ENCODE peak calls at places on chromosomes 11 and 22, in four cellular contexts. C, E, B and H are unnamed samples.

GRCh38 chr22:32684822-32685187 is 116.7 kb upstream of the TIMP3 start:
- DNase-seq in B (no peak), C (peak), E (no peak), H (no peak)

GRCh38 chr11:57303990-57304579 is 20.7 kb downstream of the TNKS1BP1 start:
- DNase-seq in B (no peak), E (no peak), C (no peak), H (no peak)

GRCh38 chr11:79285756-79286155 is 155.1 kb downstream of the TENM4 start:
- DNase-seq in B (no peak), C (no peak), E (no peak), H (no peak)

GRCh38 chr22:24104307-24105017 is 76.8 kb upstream of the SUSD2 start:
- DNase-seq in E (no peak), B (no peak), C (no peak), H (no peak)

GRCh38 chr11:66329165-66329673 is 7.0 kb downstream of the RIN1 start:
- DNase-seq in C (no peak), E (no peak), B (no peak), H (no peak)

GRCh38 chr11:87368876-87369480 is 331.2 kb downstream of the TMEM135 start:
- DNase-seq in B (peak), C (no peak), E (peak), H (no peak)

GRCh38 chr11:121578216-121579063 is 125.7 kb upstream of the SORL1-AS1 start:
- DNase-seq in E (no peak), B (no peak), C (peak), H (no peak)

GRCh38 chr22:29617922-29618629 is 14.6 kb downstream of the NF2 start:
- DNase-seq in C (peak), B (no peak), E (no peak), H (no peak)

DNA sequence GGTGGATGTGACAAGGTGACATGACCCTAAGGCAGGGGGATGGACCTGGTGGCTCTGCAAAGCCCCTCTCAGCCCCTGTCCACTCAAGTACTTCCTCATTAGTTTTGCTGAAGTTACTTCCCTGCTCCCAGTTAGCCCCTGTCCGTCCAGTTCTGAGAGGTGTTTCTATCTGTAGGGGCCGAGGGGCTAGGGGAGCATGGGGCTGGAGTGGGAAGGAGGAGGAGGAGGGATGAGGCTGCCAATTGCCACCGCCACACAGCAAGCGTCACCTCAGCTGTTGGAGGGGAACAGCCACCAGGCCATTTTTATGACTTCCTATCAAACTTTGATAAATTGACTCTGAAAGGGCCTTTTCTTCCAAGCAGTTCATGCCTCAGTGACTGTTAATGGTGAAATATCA is 136.8 kb downstream of the ST3GAL4 start:
- DNase-seq in B (no peak), C (no peak), E (no peak), H (no peak)
- H2BK5ac ChIP-seq in B (no peak), C (no peak), E (no peak), H (no peak)

GRCh38 chr11:117819096-117820040 is 5.2 kb downstream of the FXYD2 start:
- DNase-seq in C (peak), E (peak), B (peak), H (peak)
- H3K9ac ChIP-seq in C (no peak), E (no peak), B (no peak), H (no peak)

GRCh38 chr11:26285593-26285992 is 46.3 kb upstream of the ANO3 start:
- DNase-seq in B (peak), C (no peak), E (no peak), H (no peak)

GRCh38 chr11:26283852-26284421 is 48.0 kb upstream of the ANO3 start:
- DNase-seq in C (no peak), E (no peak), B (no peak), H (peak)

GRCh38 chr11:26286472-26287066 is 45.4 kb upstream of the ANO3 start:
- DNase-seq in B (peak), C (peak), E (no peak), H (peak)

DNA sequence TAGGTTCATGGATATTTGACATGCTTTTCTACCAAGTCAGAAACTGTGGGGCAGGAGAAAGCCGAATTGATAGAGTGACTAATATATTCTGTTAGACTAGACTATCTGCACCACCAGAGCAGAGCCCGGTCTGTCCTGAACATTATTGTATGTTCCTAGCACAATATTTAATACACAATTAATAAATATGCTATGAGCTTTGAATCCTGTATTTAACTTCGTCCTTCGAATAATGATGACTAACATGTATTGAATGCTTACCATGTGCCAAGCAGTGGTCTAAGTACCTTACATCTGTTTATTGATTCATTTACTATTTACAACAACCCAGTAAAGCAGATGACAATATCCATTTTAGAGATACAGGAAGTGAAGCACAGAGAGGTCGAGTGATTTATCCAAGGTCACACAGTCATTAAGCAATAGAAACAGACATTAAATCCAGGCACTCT is 44.8 kb upstream of the ANO3 start:
- DNase-seq in B (no peak), E (no peak), C (peak), H (no peak)
- H3K56ac ChIP-seq in B (no peak), E (no peak), C (no peak), H (no peak)

GRCh38 chr11:419248-420005 is 4.6 kb upstream of the SIGIRR start:
- DNase-seq in E (no peak), B (no peak), C (no peak), H (no peak)

GRCh38 chr11:417652-418342 is 3.0 kb upstream of the SIGIRR start:
- DNase-seq in C (no peak), E (no peak), B (no peak), H (no peak)

GRCh38 chr11:416757-417621 is 2.2 kb upstream of the SIGIRR start:
- DNase-seq in B (peak), E (peak), C (no peak), H (peak)

GRCh38 chr11:420054-420910 is 5.5 kb upstream of the SIGIRR start:
- DNase-seq in E (no peak), B (no peak), C (no peak), H (no peak)

DNA sequence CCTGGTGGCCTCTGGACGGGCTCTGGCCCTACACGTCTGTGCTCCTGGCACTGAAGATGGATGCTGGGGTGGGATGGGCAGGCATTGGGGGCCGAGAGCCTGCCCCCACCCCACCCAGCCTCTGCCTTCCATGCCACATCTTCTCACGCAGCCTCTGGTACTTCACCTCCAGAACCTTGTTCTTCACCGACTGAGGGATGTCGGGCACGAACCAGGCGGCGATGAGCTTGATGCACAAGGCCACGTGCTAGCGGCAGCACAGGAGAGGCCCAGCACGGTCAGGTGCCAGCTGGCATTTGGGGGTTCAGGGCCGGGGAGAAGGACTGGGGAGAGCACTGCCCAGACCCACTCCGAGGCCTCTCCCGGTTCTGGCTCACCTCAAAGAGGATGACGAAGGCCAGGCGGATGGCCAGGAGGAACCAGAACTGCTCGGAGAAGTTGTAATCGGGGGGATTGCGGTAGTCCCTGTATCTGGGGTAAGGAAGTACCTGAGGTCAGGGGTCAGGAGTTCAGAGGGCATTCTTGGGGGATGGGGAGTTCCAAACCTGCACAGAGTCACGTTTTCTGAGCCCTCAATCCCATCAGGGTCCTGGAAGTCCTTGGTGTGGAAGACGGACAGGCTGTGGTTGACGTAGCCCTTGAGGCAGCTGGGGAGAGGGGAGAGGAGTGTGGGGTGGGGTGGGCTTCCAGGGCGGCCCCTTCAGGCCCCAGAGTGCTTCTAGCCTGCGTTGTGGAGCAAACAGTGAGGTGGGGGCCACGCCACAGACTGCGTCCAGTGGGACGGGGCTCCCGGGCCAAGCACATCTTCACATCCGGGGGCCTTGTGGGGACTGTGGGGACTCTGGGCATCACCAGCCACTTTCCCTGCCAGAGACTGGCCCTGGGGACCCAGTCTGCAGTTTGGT is 3.8 kb upstream of the SIGIRR start:
- DNase-seq in E (no peak), C (no peak), B (no peak), H (no peak)
- H2BK5ac ChIP-seq in E (no peak), C (no peak), B (no peak), H (no peak)

GRCh38 chr11:60314607-60315321 is 12.3 kb upstream of the MS4A6E start:
- DNase-seq in B (no peak), E (no peak), C (no peak), H (no peak)
- H3K9ac ChIP-seq in B (no peak), E (no peak), C (no peak), H (no peak)

DNA sequence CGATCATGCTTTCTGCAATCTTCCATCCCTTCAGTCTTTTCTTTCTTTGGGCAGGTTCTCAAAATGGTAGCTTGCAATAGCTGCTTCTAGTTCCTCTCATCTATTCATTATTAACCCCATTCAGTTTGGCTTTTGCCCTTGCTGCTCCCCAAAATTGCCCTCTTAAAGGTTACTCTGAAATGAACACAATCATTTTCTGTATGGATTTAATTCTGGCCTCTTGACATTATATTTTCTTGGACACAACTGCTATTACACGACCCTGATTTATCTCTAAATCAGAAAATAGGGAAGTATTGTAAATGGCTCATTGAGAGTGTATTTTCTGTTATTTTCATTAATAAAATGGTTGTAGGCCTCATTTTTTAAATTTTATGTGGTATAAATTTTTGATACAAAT is at the start of gene ANGPTL5:
- DNase-seq in C (no peak), B (no peak), E (no peak), H (no peak)
- H3K56ac ChIP-seq in C (peak), B (peak), E (peak), H (no peak)

DNA sequence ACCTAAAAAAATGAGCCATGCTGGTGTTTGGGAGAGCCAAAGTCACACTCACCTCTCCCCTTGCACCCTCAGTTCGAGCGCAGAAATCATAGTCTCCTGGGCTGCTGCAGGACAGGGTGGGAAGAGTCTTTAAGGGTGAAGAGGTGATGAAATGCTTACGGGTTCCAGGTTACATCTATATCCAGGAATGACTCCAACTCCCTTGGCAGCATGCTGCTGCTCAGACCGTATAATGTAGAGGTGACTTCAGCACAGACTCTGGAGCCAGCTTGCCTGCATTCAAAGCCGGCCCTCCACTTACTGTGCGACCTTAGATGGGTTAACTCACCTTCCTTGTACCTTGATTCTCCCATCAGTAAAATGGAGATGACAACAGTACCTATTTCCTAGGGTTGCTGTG is 17.3 kb upstream of the PKNOX2 start:
- DNase-seq in B (no peak), C (no peak), E (no peak), H (no peak)
- H2BK5ac ChIP-seq in B (no peak), C (no peak), E (no peak), H (no peak)

GRCh38 chr11:15969701-15970329 is 386.5 kb downstream of the SOX6 start:
- DNase-seq in B (no peak), E (no peak), C (peak), H (no peak)
- H3K9ac ChIP-seq in B (no peak), E (no peak), C (peak), H (no peak)

GRCh38 chr11:80393210-80393609 is 952.4 kb upstream of the TENM4 start:
- DNase-seq in E (no peak), B (no peak), C (no peak), H (no peak)

GRCh38 chr11:80388536-80388935 is 947.7 kb upstream of the TENM4 start:
- DNase-seq in B (peak), C (no peak), E (no peak), H (no peak)

GRCh38 chr11:80388133-80388532 is 947.3 kb upstream of the TENM4 start:
- DNase-seq in B (peak), C (no peak), E (no peak), H (no peak)

DNA sequence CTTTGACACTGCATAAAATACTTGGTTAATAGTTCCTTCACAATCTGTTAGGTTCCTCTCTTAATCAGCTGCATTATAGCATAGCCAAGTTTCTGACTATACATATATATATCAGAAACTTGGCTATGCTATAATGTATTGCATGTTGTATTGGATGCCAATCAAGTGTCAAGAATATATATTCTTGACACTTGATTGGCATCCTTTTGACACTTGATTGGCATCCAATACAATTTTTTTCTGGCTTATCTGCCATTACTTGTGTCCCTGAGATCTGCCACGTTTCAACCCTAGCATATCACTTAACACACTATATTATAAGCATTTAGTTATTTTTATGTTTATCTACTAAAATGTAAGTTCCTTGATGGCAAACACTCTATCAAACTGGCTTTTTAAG is 949.7 kb upstream of the TENM4 start:
- DNase-seq in B (no peak), E (no peak), C (no peak), H (no peak)
- H3K56ac ChIP-seq in B (no peak), E (no peak), C (no peak), H (no peak)

GRCh38 chr11:63882555-63883242 is 34.3 kb downstream of the RCOR2 start:
- DNase-seq in B (peak), C (no peak), E (no peak), H (peak)

GRCh38 chr11:63888170-63889086 is 28.5 kb downstream of the RCOR2 start:
- DNase-seq in B (peak), E (no peak), C (peak), H (peak)

GRCh38 chr11:63880031-63880841 is 36.7 kb downstream of the RCOR2 start:
- DNase-seq in B (no peak), C (peak), E (no peak), H (no peak)

GRCh38 chr11:63887600-63887999 is 29.4 kb downstream of the RCOR2 start:
- DNase-seq in B (peak), C (no peak), E (no peak), H (no peak)

GRCh38 chr11:63884191-63884590 is 32.8 kb downstream of the RCOR2 start:
- DNase-seq in B (no peak), E (no peak), C (no peak), H (no peak)
- H2BK5ac ChIP-seq in B (no peak), E (peak), C (no peak), H (no peak)